ENCODE peak calls at places on chromosomes 7 and 10, in six cellular contexts. Z is GM12891, P is GM12878, F is H1, L is K562, A is HepG2. Q is an unnamed sample.

GRCh38 chr7:68218461-68218860 is 1221.8 kb downstream of the TYW1 start:
- DNase-seq in Z (no peak), P (no peak), F (no peak), L (no peak), A (no peak), Q (no peak)

GRCh38 chr10:86703176-86703575 is 34.9 kb downstream of the LDB3 start:
- DNase-seq in Z (no peak), P (no peak), F (no peak), L (no peak), A (no peak), Q (no peak)

GRCh38 chr10:32112055-32112454 is 55.8 kb upstream of the KIF5B start:
- DNase-seq in Z (no peak), P (no peak), F (no peak), L (no peak), A (peak), Q (no peak)

GRCh38 chr10:45302573-45302972 is 12.8 kb downstream of the OR13A1 start:
- DNase-seq in Z (no peak), P (no peak), F (no peak), L (peak), A (no peak), Q (no peak)

GRCh38 chr7:28358423-28358868 is 53.9 kb upstream of the CREB5 start:
- DNase-seq in Z (no peak), P (no peak), F (no peak), L (no peak), A (no peak), Q (no peak)

GRCh38 chr7:113561446-113561845 is 357.4 kb downstream of the PPP1R3A start:
- DNase-seq in Z (no peak), P (no peak), F (no peak), L (no peak), A (no peak), Q (no peak)

GRCh38 chr10:48602401-48603135 is 2.3 kb downstream of the ARHGAP22 start:
- DNase-seq in Z (no peak), P (no peak), F (no peak), L (no peak), A (no peak), Q (no peak)

GRCh38 chr10:95477175-95477520 is 84.0 kb downstream of the SORBS1 start:
- DNase-seq in Z (no peak), P (no peak), F (no peak), L (no peak), A (no peak), Q (no peak)

GRCh38 chr10:25578061-25578460 is 356.0 kb upstream of the MYO3A start:
- DNase-seq in Z (no peak), P (no peak), F (no peak), L (no peak), A (no peak), Q (no peak)

GRCh38 chr7:2687338-2687869 is 598 bp upstream of the AMZ1 start:
- DNase-seq in Z (no peak), P (no peak), F (peak), L (no peak), A (no peak), Q (no peak)

GRCh38 chr10:114342976-114343375 is 61.3 kb downstream of the AFAP1L2 start:
- DNase-seq in Z (no peak), P (no peak), F (no peak), L (no peak), A (no peak), Q (no peak)

GRCh38 chr7:992445-992741 is 9.4 kb downstream of the CYP2W1 start:
- DNase-seq in Z (no peak), P (no peak), F (no peak), L (no peak), A (no peak), Q (no peak)

GRCh38 chr10:44930904-44931620 is 19.9 kb downstream of the TMEM72 start:
- DNase-seq in Z (no peak), P (no peak), F (peak), L (no peak), A (no peak), Q (no peak)

GRCh38 chr7:32070051-32070405 is 179 bp downstream of the PDE1C start:
- DNase-seq in Z (no peak), P (no peak), F (no peak), L (no peak), A (no peak), Q (no peak)

GRCh38 chr7:133820584-133820983 is 306.6 kb upstream of the LRGUK start:
- DNase-seq in Z (no peak), P (no peak), F (no peak), L (no peak), A (no peak), Q (no peak)

GRCh38 chr10:122251459-122252255 is 19.4 kb upstream of the BTBD16 start:
- DNase-seq in Z (no peak), P (no peak), F (no peak), L (no peak), A (no peak), Q (no peak)

GRCh38 chr10:5317547-5318107 is 47.1 kb upstream of the UCN3 start:
- DNase-seq in Z (no peak), P (no peak), F (no peak), L (peak), A (peak), Q (no peak)

GRCh38 chr10:125591846-125592245 is 91.1 kb downstream of the TEX36 start:
- DNase-seq in Z (no peak), P (no peak), F (no peak), L (no peak), A (no peak), Q (no peak)

GRCh38 chr7:63046612-63047011 is 952.0 kb upstream of the ZNF722 start:
- DNase-seq in Z (no peak), P (no peak), F (no peak), L (no peak), A (no peak), Q (no peak)

GRCh38 chr7:43791-44540 is 148.4 kb upstream of the FAM20C start:
- DNase-seq in Z (no peak), P (no peak), F (no peak), L (no peak), A (no peak), Q (no peak)

GRCh38 chr10:70362357-70362756 is 20.1 kb downstream of the LRRC20 start:
- DNase-seq in Z (no peak), P (no peak), F (no peak), L (no peak), A (no peak), Q (no peak)

GRCh38 chr10:13853854-13854253 is 267.1 kb downstream of the PRPF18 start:
- DNase-seq in Z (no peak), P (no peak), F (no peak), L (no peak), A (no peak), Q (no peak)

GRCh38 chr10:78170026-78170475 is 136.4 kb downstream of the RPS24 start:
- DNase-seq in Z (no peak), P (no peak), F (no peak), L (no peak), A (no peak), Q (no peak)

GRCh38 chr10:61900829-61901783 is at the start of gene ARID5B:
- DNase-seq in Z (no peak), P (no peak), F (peak), L (peak), A (peak), Q (no peak)

GRCh38 chr10:129963076-129963830 is 821 bp downstream of the EBF3 start:
- DNase-seq in Z (no peak), P (no peak), F (peak), L (no peak), A (no peak), Q (no peak)

GRCh38 chr7:101728888-101729883 is 88.2 kb upstream of the CUX1 start:
- DNase-seq in Z (no peak), P (no peak), F (no peak), L (peak), A (peak), Q (no peak)
- TF ChIP-seq TAF1 in Z (no peak), P (no peak), F (no peak), L (no peak), A (no peak), Q (no peak)

DNA sequence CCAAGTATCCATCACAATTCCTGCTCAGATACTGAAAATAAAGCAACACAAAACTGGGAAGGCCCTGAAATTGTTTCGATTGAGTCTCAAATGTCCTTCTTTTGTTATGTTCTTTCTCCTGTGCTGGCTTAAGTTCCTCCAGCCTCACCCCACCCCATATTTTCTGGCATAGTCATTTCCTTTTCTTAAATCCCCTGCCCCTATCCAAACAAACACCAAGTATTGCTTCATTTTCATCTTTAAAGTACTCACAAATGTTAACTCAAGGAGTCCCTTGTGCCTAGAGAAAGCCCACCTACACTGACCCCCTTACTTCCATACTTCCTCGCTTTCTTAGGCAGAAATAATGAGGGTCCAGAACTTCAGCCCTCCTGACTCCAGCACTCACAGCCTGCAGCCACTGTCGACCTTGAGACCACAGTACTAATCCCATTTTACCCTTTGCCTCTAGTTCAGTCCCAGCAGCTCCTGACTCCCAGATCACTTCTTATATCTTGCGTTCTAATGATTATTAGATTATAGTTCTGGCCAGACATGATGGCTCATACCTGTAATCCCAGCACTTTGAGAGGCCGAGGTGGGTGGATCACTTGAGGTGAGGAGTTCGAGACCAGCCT is 73.2 kb upstream of the ST8SIA6 start:
- DNase-seq in Z (no peak), P (no peak), F (no peak), L (no peak), A (no peak), Q (no peak)
- TF ChIP-seq POLR2A in Z (no peak), P (no peak), F (no peak), L (no peak), A (no peak), Q (no peak)

DNA sequence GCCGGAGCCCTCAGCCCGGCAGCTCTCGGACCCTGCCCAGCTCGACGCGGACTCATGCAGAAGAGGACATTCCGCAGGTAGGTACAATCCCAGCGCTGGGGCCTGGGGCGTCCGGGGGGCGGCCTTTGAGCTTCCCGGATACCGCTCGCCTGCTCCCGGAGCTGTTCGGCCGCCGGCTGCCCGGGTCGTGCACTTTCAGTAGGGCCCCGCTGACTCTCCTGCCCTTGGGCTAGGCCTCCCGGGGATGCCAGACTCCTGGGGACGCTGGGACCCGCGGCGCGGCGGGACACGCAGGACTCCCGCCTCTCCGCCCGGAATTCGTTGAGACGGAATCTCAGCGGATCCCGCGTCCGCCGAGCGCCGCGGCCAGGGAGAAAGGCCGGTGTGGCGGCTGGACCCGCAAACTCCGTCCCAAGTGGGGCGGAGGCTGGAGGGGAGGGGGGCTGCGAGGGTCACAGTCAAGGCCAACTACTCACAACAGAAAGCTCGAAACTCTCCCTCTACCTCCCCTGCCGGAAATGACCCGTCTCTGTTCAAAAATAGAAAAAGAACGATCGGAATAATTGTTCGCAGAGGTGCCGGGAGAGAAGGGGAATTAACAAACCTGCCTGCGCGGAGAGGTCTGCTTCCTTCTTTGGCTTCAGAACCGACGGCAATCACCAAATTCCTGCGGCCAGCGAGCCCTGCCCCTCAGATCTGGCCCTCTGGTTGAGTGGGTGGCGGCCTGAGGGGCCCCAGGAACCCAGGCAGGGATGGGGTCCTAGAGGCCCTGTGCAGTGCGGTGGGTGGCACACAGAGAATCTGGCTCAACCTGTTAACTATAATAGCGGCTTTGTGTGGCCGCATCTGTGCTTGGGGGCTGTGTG is 9.2 kb downstream of the TLX1 start:
- DNase-seq in Z (no peak), P (no peak), F (no peak), L (no peak), A (no peak), Q (no peak)
- TF ChIP-seq POLR2AphosphoS5 in Z (no peak), P (no peak), F (no peak), L (no peak), A (no peak), Q (no peak)

GRCh38 chr7:144834516-144835165 is 1.2 kb downstream of the TPK1 start:
- DNase-seq in Z (no peak), P (peak), F (no peak), L (peak), A (no peak), Q (peak)
- TF ChIP-seq TAF1 in Z (peak), P (peak), F (no peak), L (no peak), A (no peak), Q (no peak)

DNA sequence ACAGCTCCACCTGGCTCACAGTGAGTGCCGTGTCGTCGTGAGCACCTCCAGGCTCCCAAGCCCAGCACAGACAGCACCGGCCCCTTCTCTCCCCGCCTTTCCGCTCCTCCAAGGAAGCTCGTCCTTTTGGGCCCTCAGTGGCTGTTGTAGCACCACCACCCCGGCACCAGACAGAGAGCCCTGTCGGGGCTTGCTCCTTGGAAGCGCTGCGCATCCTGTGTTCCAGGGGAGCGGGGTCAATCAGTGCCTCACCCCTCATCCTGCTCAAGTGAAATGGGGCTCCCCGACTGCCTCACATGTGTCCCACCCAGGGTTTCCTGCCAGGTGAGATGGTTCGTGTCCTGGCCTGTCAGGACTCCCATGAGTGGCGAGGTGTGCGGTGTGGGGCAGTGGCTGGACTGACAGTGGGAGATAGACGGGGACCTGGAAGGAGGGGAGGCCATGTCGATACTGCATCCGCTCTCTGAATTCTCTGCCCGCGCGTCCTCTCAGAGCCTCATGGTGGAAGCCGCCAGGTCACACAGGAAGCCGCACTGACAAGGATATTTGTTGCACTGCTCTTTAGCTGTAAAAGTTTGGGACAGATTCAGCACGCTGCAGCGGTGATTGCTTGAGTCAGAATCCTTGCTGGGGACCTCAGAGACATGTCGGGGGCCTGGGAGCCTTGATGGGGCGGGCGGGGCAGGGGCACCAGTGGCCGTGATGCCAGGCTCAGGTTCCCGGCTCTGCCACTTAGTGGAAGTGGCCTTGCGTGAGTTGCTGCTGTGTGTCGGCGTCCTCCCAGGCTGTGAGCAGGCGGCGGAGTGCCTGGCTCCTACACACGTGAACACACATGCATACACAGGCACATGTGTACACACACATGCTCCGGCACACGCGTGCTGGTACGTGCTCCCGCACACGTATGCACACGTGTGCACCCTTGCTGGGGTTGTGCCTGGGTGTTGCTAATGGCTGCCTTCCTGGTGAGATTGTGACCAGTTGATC is 107.2 kb downstream of the INPP5A start:
- DNase-seq in Z (no peak), P (no peak), F (no peak), L (no peak), A (no peak), Q (no peak)
- TF ChIP-seq POLR2A in Z (no peak), P (no peak), F (no peak), L (no peak), A (no peak), Q (no peak)

GRCh38 chr10:99781734-99782429 is 558 bp upstream of the ABCC2 start:
- DNase-seq in Z (no peak), P (no peak), F (no peak), L (no peak), A (peak), Q (no peak)
- TF ChIP-seq POLR2AphosphoS5 in Z (no peak), P (no peak), F (no peak), L (no peak), A (no peak), Q (no peak)

GRCh38 chr10:104329754-104330153 is 8.5 kb downstream of the ITPRIP start:
- DNase-seq in Z (no peak), P (no peak), F (no peak), L (no peak), A (no peak), Q (no peak)
- TF ChIP-seq TAF1 in Z (no peak), P (no peak), F (no peak), L (no peak), A (no peak), Q (no peak)